ENCODE peak calls at places on chromosome 18, in four cellular contexts. A, Z, Q and G are unnamed samples. For H3K4me1 and H3K9me3, the result is how much of the 10 kb centered on the place peaks cover.

GRCh38 chr18:68397241-68398035 is 317.5 kb downstream of the TMX3 start:
- DNase-seq in A (no peak), Z (no peak), Q (no peak), G (no peak)

GRCh38 chr18:41134426-41134825 is 820.6 kb upstream of the PIK3C3 start:
- DNase-seq in Q (no peak), A (no peak), Z (no peak), G (no peak)

GRCh38 chr18:39487932-39488331 is 1922.3 kb upstream of the CELF4 start:
- DNase-seq in Q (no peak), A (no peak), Z (no peak), G (no peak)

GRCh38 chr18:61612517-61612916 is 279.3 kb downstream of the CDH20 start:
- DNase-seq in Z (no peak), Q (no peak), A (no peak), G (no peak)

GRCh38 chr18:1253825-1254224 is 349.2 kb downstream of the ADCYAP1 start:
- DNase-seq in Z (no peak), Q (no peak), A (no peak), G (no peak)

GRCh38 chr18:58781627-58782194 is 83.0 kb upstream of the ZNF532 start:
- DNase-seq in Z (peak), Q (peak), A (peak), G (peak)

GRCh38 chr18:892316-892715 is 12.4 kb upstream of the ADCYAP1 start:
- DNase-seq in Q (no peak), Z (no peak), A (no peak), G (no peak)

GRCh38 chr18:22974707-22975106 is 41.6 kb downstream of the RBBP8 start:
- DNase-seq in A (no peak), Q (no peak), Z (no peak), G (no peak)

GRCh38 chr18:62326646-62327348 is 1.7 kb downstream of the TNFRSF11A start:
- DNase-seq in A (no peak), Q (no peak), Z (no peak), G (no peak)

GRCh38 chr18:8705941-8706544 is 687 bp downstream of the MTCL1 start:
- DNase-seq in Z (peak), Q (no peak), A (no peak), G (no peak)

GRCh38 chr18:42258301-42258965 is 303.4 kb downstream of the PIK3C3 start:
- DNase-seq in A (no peak), Q (no peak), Z (no peak), G (no peak)

GRCh38 chr18:55735199-55735855 is 147.3 kb upstream of the TCF4 start:
- DNase-seq in Z (no peak), A (no peak), Q (no peak), G (no peak)

GRCh38 chr18:58960946-58961722 is 96.5 kb downstream of the ZNF532 start:
- DNase-seq in Q (no peak), A (no peak), Z (peak), G (no peak)

GRCh38 chr18:50839996-50840395 is 20.2 kb upstream of the MRO start:
- DNase-seq in Z (peak), Q (no peak), A (no peak), G (no peak)

GRCh38 chr18:75211721-75212625 is 1.4 kb downstream of the TSHZ1 start:
- DNase-seq in Q (peak), A (peak), Z (peak), G (peak)

GRCh38 chr18:3594760-3595241 is 144.8 kb downstream of the TGIF1 start:
- DNase-seq in Q (peak), Z (peak), A (peak), G (no peak)

GRCh38 chr18:74724186-74724585 is 126.5 kb downstream of the ZNF407 start:
- DNase-seq in A (no peak), Z (peak), Q (no peak), G (no peak)

GRCh38 chr18:63131106-63131943 is 188.2 kb downstream of the BCL2 start:
- DNase-seq in A (peak), Z (peak), Q (no peak), G (no peak)

GRCh38 chr18:10588975-10589374 is 63.1 kb downstream of the NAPG start:
- DNase-seq in Z (no peak), A (no peak), Q (no peak), G (no peak)

GRCh38 chr18:50340078-50340477 is 34.8 kb upstream of the SKA1 start:
- DNase-seq in Q (no peak), A (no peak), Z (no peak), G (no peak)

GRCh38 chr18:79604913-79605235 is 74.7 kb upstream of the CTDP1 start:
- DNase-seq in Z (no peak), A (no peak), Q (no peak), G (no peak)

GRCh38 chr18:48882379-48882778 is 68.4 kb downstream of the SMAD7 start:
- DNase-seq in A (no peak), Z (no peak), Q (no peak), G (no peak)

GRCh38 chr18:48885951-48886400 is 64.8 kb downstream of the SMAD7 start:
- DNase-seq in A (no peak), Q (no peak), Z (no peak), G (no peak)

GRCh38 chr18:48885266-48885950 is 65.4 kb downstream of the SMAD7 start:
- DNase-seq in Z (no peak), A (no peak), Q (no peak), G (no peak)

GRCh38 chr18:48886520-48887293 is 64.1 kb downstream of the SMAD7 start:
- DNase-seq in Q (no peak), Z (no peak), A (no peak), G (no peak)

GRCh38 chr18:48884306-48885235 is 66.2 kb downstream of the SMAD7 start:
- DNase-seq in Z (no peak), Q (no peak), A (no peak), G (peak)
- H3K4me1 ChIP-seq in Z (under half), Q (under half), A (under half), G (under half)

DNA sequence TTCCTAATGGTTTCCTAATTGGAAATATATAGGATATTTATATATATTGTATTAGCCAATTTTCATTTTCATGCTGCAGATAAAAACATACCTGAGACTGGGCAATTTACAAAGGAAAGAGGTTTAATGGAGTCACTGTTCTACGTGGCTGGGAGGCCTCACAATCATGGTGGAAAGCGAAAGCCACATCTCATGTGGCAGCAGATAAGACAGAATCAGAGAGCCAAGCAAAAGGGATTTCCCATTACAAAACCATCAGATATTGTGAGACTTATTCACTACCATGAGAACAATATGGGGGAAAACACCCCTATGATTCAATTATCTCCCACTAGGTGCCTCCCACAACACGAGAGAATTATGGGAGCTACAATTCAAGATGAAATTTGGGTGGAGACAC is 242.5 kb upstream of the NETO1 start:
- DNase-seq in Z (no peak), A (no peak), Q (no peak), G (no peak)
- H3K9me3 ChIP-seq in Z (under half), A (under half), Q (under half), G (under half)

DNA sequence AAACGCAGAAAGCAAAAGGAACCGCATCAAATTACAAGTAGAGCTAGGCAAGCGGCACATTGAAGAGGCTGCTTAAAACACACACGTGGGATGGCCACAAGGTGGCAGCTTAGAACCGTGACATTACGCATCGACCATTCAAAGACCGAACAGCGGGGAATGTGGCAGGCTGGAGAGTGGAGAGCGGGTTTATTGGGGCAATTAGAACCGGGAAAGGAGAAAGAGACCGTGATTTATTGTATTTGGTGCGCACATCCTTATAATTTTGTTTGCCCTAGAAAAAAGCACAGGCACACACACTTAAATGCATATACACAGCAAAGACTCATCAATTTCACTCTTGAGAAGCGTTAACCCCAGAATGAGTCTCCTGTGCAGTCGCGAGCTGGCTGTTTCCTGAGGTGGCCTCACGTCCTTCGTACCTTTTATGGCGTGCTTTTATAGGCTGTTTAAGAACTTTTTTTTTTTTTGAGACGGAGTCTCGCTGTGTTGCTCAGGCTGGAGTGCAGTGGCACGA is 31.7 kb upstream of the MEP1B start:
- DNase-seq in Q (peak), Z (peak), A (peak), G (peak)
- H3K4me3 ChIP-seq in Q (peak), Z (no peak), A (no peak), G (peak)

DNA sequence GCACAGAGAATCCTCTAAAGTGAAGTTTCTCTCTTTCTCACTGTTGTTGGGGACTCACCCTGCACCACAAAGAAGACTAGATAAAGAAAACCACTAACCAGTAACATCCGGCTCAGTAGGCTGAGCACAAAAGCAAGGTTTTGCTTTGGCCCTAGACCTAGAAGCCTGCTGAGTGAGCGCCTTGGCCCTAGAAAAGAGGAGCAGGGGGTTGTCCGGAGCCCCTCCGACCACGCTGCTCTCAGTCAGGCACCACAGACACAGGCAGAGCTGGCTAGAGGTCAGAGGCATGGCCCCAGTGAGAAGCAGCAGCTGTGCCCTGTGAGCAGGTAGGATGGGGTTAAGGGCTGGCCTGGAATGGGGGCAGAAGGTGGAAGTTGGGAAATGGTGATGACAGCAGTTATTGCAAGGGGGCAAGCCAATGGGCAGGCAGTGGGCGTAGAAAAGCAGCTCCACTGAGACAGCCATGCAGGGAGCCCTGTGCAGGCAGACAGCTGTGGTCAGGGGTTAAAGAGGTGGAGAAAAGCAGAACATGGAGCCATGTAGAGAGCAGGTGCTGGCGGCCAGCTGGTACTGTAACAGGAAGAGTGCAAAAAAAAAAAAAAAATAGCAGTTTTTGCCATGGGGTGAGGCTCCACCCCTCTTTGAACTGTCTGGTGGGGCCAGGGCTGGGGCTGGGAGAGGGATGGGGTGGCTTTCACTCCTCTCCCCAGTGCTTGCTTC is 36.9 kb upstream of the SLC14A1 start:
- DNase-seq in Z (peak), A (no peak), Q (no peak), G (peak)
- H3K4me1 ChIP-seq in Z (under half), A (under half), Q (under half), G (under half)

GRCh38 chr18:35303610-35304009 is 13.6 kb upstream of the ZSCAN30 start:
- DNase-seq in Z (no peak), A (no peak), Q (no peak), G (no peak)

GRCh38 chr18:35311506-35311905 is 21.5 kb upstream of the ZSCAN30 start:
- DNase-seq in A (no peak), Q (no peak), Z (peak), G (no peak)

DNA sequence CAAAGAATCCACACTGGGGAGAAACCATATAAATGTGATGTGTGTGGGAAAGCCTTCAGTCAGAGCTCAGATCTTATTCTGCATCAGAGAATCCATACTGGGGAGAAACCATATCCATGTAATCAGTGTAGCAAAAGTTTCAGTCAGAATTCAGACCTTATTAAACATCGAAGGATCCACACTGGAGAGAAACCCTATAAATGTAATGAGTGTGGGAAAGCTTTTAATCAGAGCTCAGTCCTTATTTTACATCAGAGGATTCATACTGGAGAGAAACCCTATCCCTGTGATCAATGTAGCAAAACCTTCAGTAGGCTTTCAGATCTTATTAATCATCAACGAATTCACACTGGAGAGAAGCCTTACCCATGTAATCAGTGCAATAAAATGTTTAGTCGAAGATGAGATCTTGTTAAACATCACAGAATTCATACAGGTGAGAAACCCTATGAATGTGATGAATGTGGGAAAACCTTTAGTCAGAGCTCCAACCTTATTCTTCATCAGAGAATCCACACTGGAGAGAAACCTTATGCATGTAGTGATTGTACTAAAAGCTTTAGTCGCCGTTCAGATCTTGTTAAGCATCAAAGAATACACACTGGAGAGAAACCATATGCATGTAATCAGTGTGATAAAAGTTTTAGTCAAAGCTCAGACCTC is 16.7 kb upstream of the ZSCAN30 start:
- DNase-seq in Q (no peak), Z (no peak), A (no peak), G (no peak)
- H3K9me3 ChIP-seq in Q (half or more), Z (under half), A (half or more), G (half or more)